ENCODE peak calls at places on chromosomes 12 and 14, in nine cellular contexts. E is stimulated activated effector memory CD8-positive, alpha-beta T cell treated with anti-CD3 and anti-CD28 coated beads, Interleukin-12 subunit alpha, Interleukin-12 subunit beta, amount 100 ng/mL, for 72 hours; A is hippocampal formation; W is HTR-8/SVneo; N is KBM-7; K is AG09309; C is retinal pigment epithelial cell; O is stimulated activated CD4-positive, alpha-beta T cell treated with anti-CD3 and anti-CD28 coated beads, TNF-alpha, amount 100 ng/mL, for 24 hours; S is activated CD8-positive, alpha-beta memory T cell treated with anti-CD3 and anti-CD28 coated beads, Interleukin-2, amount 50 U/mL, for 48 hours. J is an unnamed sample.

GRCh38 chr14:102417646-102418045 is 54.9 kb downstream of the TECPR2 start:
- DNase-seq in E (no peak), A (no peak), W (no peak), N (no peak), K (no peak), C (no peak), O (no peak), S (peak), J (no peak)

GRCh38 chr14:79724934-79725717 is 486.2 kb downstream of the DIO2 start:
- DNase-seq in E (no peak), A (no peak), W (no peak), N (no peak), K (no peak), C (no peak), O (no peak), S (no peak), J (no peak)

GRCh38 chr12:96803969-96804368 is 103.1 kb upstream of the NEDD1 start:
- DNase-seq in E (no peak), A (no peak), W (no peak), N (no peak), K (no peak), C (no peak), O (no peak), S (no peak), J (no peak)

GRCh38 chr14:66610154-66610563 is 102.2 kb downstream of the GPHN start:
- DNase-seq in E (no peak), A (no peak), W (no peak), N (peak), K (no peak), C (no peak), O (no peak), S (no peak), J (no peak)

GRCh38 chr12:16359512-16360491 is 12.4 kb downstream of the MGST1 start:
- DNase-seq in E (no peak), A (no peak), W (no peak), N (peak), K (no peak), C (no peak), O (no peak), S (peak), J (peak)

GRCh38 chr12:62834971-62835547 is 99.9 kb downstream of the PPM1H start:
- DNase-seq in E (no peak), A (no peak), W (peak), N (no peak), K (peak), C (peak), O (no peak), S (no peak), J (no peak)

GRCh38 chr12:59398164-59398563 is 197.7 kb upstream of the SLC16A7 start:
- DNase-seq in E (no peak), A (no peak), W (no peak), N (no peak), K (no peak), C (no peak), O (no peak), S (no peak), J (no peak)

GRCh38 chr12:103546959-103547358 is 40.1 kb upstream of the STAB2 start:
- DNase-seq in E (no peak), A (no peak), W (no peak), N (no peak), K (no peak), C (no peak), O (no peak), S (no peak), J (no peak)

GRCh38 chr14:81332725-81333124 is 67.4 kb downstream of the STON2 start:
- DNase-seq in E (no peak), A (no peak), W (no peak), N (no peak), K (no peak), C (no peak), O (no peak), S (no peak), J (no peak)

GRCh38 chr12:57147641-57147944 is 174 bp upstream of the LRP1-AS start:
- DNase-seq in E (no peak), A (no peak), W (no peak), N (no peak), K (no peak), C (no peak), O (no peak), S (no peak), J (no peak)

GRCh38 chr12:114254998-114255397 is 150.9 kb downstream of the TBX5 start:
- DNase-seq in E (no peak), A (no peak), W (no peak), N (no peak), K (no peak), C (no peak), O (no peak), S (no peak), J (no peak)

GRCh38 chr14:65867333-65867732 is 454.8 kb downstream of the FUT8 start:
- DNase-seq in E (peak), A (no peak), W (no peak), N (no peak), K (no peak), C (no peak), O (no peak), S (no peak), J (no peak)

GRCh38 chr14:50336428-50336827 is 24.3 kb downstream of the DMAC2L start:
- DNase-seq in E (no peak), A (no peak), W (no peak), N (no peak), K (no peak), C (no peak), O (no peak), S (no peak), J (no peak)

GRCh38 chr14:105012171-105012985 is 8.5 kb downstream of the CDCA4 start:
- DNase-seq in E (no peak), A (no peak), W (no peak), N (no peak), K (no peak), C (no peak), O (no peak), S (no peak), J (no peak)

GRCh38 chr12:65663648-65664047 is 160.6 kb upstream of the HMGA2 start:
- DNase-seq in E (no peak), A (no peak), W (peak), N (no peak), K (no peak), C (no peak), O (no peak), S (no peak), J (no peak)

GRCh38 chr14:91138511-91139359 is 24.9 kb downstream of the DGLUCY start:
- DNase-seq in E (peak), A (no peak), W (no peak), N (peak), K (no peak), C (no peak), O (peak), S (no peak), J (no peak)

GRCh38 chr14:68625366-68626090 is 167.3 kb downstream of the ZFP36L1 start:
- DNase-seq in E (no peak), A (no peak), W (no peak), N (no peak), K (no peak), C (no peak), O (no peak), S (no peak), J (no peak)

GRCh38 chr14:64680013-64680674 is 24.1 kb upstream of the PLEKHG3 start:
- DNase-seq in E (no peak), A (no peak), W (no peak), N (no peak), K (no peak), C (peak), O (no peak), S (no peak), J (no peak)

GRCh38 chr12:114834621-114835020 is 150.6 kb upstream of the TBX3 start:
- DNase-seq in E (no peak), A (no peak), W (peak), N (no peak), K (no peak), C (no peak), O (no peak), S (no peak), J (no peak)

GRCh38 chr12:117280019-117280680 is 81.3 kb downstream of the NOS1 start:
- DNase-seq in E (no peak), A (no peak), W (no peak), N (no peak), K (no peak), C (no peak), O (no peak), S (no peak), J (no peak)

GRCh38 chr14:59585891-59586554 is 9.4 kb upstream of the CCDC175 start:
- DNase-seq in E (no peak), A (no peak), W (peak), N (peak), K (peak), C (peak), O (no peak), S (no peak), J (no peak)

GRCh38 chr14:103126873-103127304 is 3.6 kb downstream of the TNFAIP2 start:
- DNase-seq in E (no peak), A (no peak), W (no peak), N (no peak), K (no peak), C (no peak), O (no peak), S (no peak), J (no peak)

GRCh38 chr14:34043627-34044372 is 92.9 kb upstream of the EGLN3 start:
- DNase-seq in E (peak), A (no peak), W (peak), N (peak), K (no peak), C (no peak), O (peak), S (peak), J (peak)

GRCh38 chr12:14710632-14711324 is 14.4 kb upstream of the GUCY2C start:
- DNase-seq in E (no peak), A (no peak), W (no peak), N (peak), K (no peak), C (no peak), O (no peak), S (no peak), J (no peak)

GRCh38 chr12:119911147-119911546 is 34.0 kb upstream of the CIT start:
- DNase-seq in E (no peak), A (no peak), W (peak), N (no peak), K (peak), C (no peak), O (no peak), S (no peak), J (no peak)

GRCh38 chr14:96225745-96226151 is 21.1 kb downstream of the BDKRB2 start:
- DNase-seq in E (no peak), A (no peak), W (peak), N (no peak), K (peak), C (no peak), O (no peak), S (no peak), J (no peak)

GRCh38 chr14:55721353-55721752 is 141.3 kb downstream of the KTN1 start:
- DNase-seq in E (no peak), A (no peak), W (peak), N (peak), K (peak), C (peak), O (no peak), S (no peak), J (no peak)

GRCh38 chr12:102539651-102540553 is 59.5 kb upstream of the IGF1 start:
- DNase-seq in E (no peak), A (no peak), W (peak), N (no peak), K (peak), C (peak), O (no peak), S (no peak), J (no peak)

J was measured in stimulated activated CD8-positive, alpha-beta memory T cell treated with anti-CD3 and anti-CD28 coated beads, Interleukin-2, amount 100 ng/mL, for 48 hours.